ENCODE peak calls at places on chromosome 15, in eight cellular contexts. One of them, this sample, is unnamed. For H3K4me1, the result is how much of the 10 kb centered on the place peaks cover.

GRCh38 chr15:60582370-60583036 is 103.6 kb upstream of the ICE2 start:
- DNase-seq in tibial nerve: no peak
- DNase-seq in heart left ventricle: no peak
- DNase-seq in fibroblast of lung: no peak
- DNase-seq in CD4-positive, CD25-positive, alpha-beta regulatory T cell: peak
- DNase-seq in ovary: no peak
- DNase-seq in tibial artery: no peak
- DNase-seq in left ventricle myocardium inferior: no peak
- DNase-seq in this sample: no peak

GRCh38 chr15:93382196-93382820 is 293.3 kb upstream of the RGMA start:
- DNase-seq in tibial nerve: no peak
- DNase-seq in heart left ventricle: no peak
- DNase-seq in fibroblast of lung: no peak
- DNase-seq in CD4-positive, CD25-positive, alpha-beta regulatory T cell: no peak
- DNase-seq in ovary: no peak
- DNase-seq in tibial artery: no peak
- DNase-seq in left ventricle myocardium inferior: no peak
- DNase-seq in this sample: no peak

GRCh38 chr15:95563634-95564033 is 766.9 kb upstream of the NR2F2 start:
- DNase-seq in tibial nerve: no peak
- DNase-seq in heart left ventricle: no peak
- DNase-seq in fibroblast of lung: no peak
- DNase-seq in CD4-positive, CD25-positive, alpha-beta regulatory T cell: no peak
- DNase-seq in ovary: no peak
- DNase-seq in tibial artery: no peak
- DNase-seq in left ventricle myocardium inferior: no peak
- DNase-seq in this sample: no peak

GRCh38 chr15:98428253-98428989 is 219.9 kb upstream of the IGF1R start:
- DNase-seq in tibial nerve: peak
- DNase-seq in heart left ventricle: peak
- DNase-seq in fibroblast of lung: peak
- DNase-seq in CD4-positive, CD25-positive, alpha-beta regulatory T cell: peak
- DNase-seq in ovary: peak
- DNase-seq in tibial artery: peak
- DNase-seq in left ventricle myocardium inferior: peak
- DNase-seq in this sample: peak

GRCh38 chr15:69980311-69981059 is 117.2 kb downstream of the TLE3 start:
- DNase-seq in tibial nerve: no peak
- DNase-seq in heart left ventricle: no peak
- DNase-seq in fibroblast of lung: no peak
- DNase-seq in CD4-positive, CD25-positive, alpha-beta regulatory T cell: no peak
- DNase-seq in ovary: no peak
- DNase-seq in tibial artery: no peak
- DNase-seq in left ventricle myocardium inferior: no peak
- DNase-seq in this sample: no peak

GRCh38 chr15:89768071-89768500 is 8.0 kb upstream of the MESP2 start:
- DNase-seq in tibial nerve: peak
- DNase-seq in heart left ventricle: no peak
- DNase-seq in fibroblast of lung: no peak
- DNase-seq in CD4-positive, CD25-positive, alpha-beta regulatory T cell: no peak
- DNase-seq in ovary: no peak
- DNase-seq in tibial artery: no peak
- DNase-seq in left ventricle myocardium inferior: no peak
- DNase-seq in this sample: no peak

GRCh38 chr15:89781891-89782618 is 5.9 kb downstream of the MESP2 start:
- DNase-seq in tibial nerve: no peak
- DNase-seq in heart left ventricle: no peak
- DNase-seq in fibroblast of lung: peak
- DNase-seq in CD4-positive, CD25-positive, alpha-beta regulatory T cell: no peak
- DNase-seq in ovary: no peak
- DNase-seq in tibial artery: no peak
- DNase-seq in left ventricle myocardium inferior: no peak
- DNase-seq in this sample: no peak

GRCh38 chr15:33644319-33644718 is 324.0 kb upstream of the CHRM5 start:
- DNase-seq in tibial nerve: no peak
- DNase-seq in heart left ventricle: no peak
- DNase-seq in fibroblast of lung: no peak
- DNase-seq in CD4-positive, CD25-positive, alpha-beta regulatory T cell: no peak
- DNase-seq in ovary: no peak
- DNase-seq in tibial artery: no peak
- DNase-seq in left ventricle myocardium inferior: no peak
- DNase-seq in this sample: no peak

GRCh38 chr15:31153531-31153930 is 52.0 kb upstream of the TRPM1 start:
- DNase-seq in tibial nerve: no peak
- DNase-seq in heart left ventricle: no peak
- DNase-seq in fibroblast of lung: no peak
- DNase-seq in CD4-positive, CD25-positive, alpha-beta regulatory T cell: no peak
- DNase-seq in ovary: no peak
- DNase-seq in tibial artery: no peak
- DNase-seq in left ventricle myocardium inferior: no peak
- DNase-seq in this sample: no peak

GRCh38 chr15:23570466-23570865 is 5.0 kb downstream of the MKRN3 start:
- DNase-seq in tibial nerve: no peak
- DNase-seq in heart left ventricle: no peak
- DNase-seq in fibroblast of lung: peak
- DNase-seq in CD4-positive, CD25-positive, alpha-beta regulatory T cell: no peak
- DNase-seq in ovary: no peak
- DNase-seq in tibial artery: no peak
- DNase-seq in left ventricle myocardium inferior: no peak
- DNase-seq in this sample: no peak

GRCh38 chr15:62348119-62348518 is 183.0 kb upstream of the C2CD4B start:
- DNase-seq in tibial nerve: no peak
- DNase-seq in heart left ventricle: no peak
- DNase-seq in fibroblast of lung: no peak
- DNase-seq in CD4-positive, CD25-positive, alpha-beta regulatory T cell: no peak
- DNase-seq in ovary: no peak
- DNase-seq in tibial artery: no peak
- DNase-seq in left ventricle myocardium inferior: no peak
- DNase-seq in this sample: no peak

GRCh38 chr15:75904241-75904631 is 558 bp downstream of the FBXO22 start:
- DNase-seq in tibial nerve: no peak
- DNase-seq in heart left ventricle: no peak
- DNase-seq in fibroblast of lung: peak
- DNase-seq in CD4-positive, CD25-positive, alpha-beta regulatory T cell: no peak
- DNase-seq in ovary: peak
- DNase-seq in tibial artery: no peak
- DNase-seq in left ventricle myocardium inferior: no peak
- DNase-seq in this sample: no peak

GRCh38 chr15:92082217-92082843 is 228.8 kb downstream of the SLCO3A1 start:
- DNase-seq in tibial nerve: peak
- DNase-seq in heart left ventricle: peak
- DNase-seq in fibroblast of lung: peak
- DNase-seq in CD4-positive, CD25-positive, alpha-beta regulatory T cell: peak
- DNase-seq in ovary: peak
- DNase-seq in tibial artery: no peak
- DNase-seq in left ventricle myocardium inferior: peak
- DNase-seq in this sample: no peak

GRCh38 chr15:42134617-42135243 is 21.7 kb downstream of the PLA2G4F start:
- DNase-seq in tibial nerve: no peak
- DNase-seq in heart left ventricle: no peak
- DNase-seq in fibroblast of lung: no peak
- DNase-seq in CD4-positive, CD25-positive, alpha-beta regulatory T cell: no peak
- DNase-seq in ovary: no peak
- DNase-seq in tibial artery: no peak
- DNase-seq in left ventricle myocardium inferior: no peak
- DNase-seq in this sample: no peak

GRCh38 chr15:90934256-90934948 is 683 bp upstream of the UNC45A start:
- DNase-seq in tibial nerve: peak
- DNase-seq in heart left ventricle: peak
- DNase-seq in fibroblast of lung: peak
- DNase-seq in CD4-positive, CD25-positive, alpha-beta regulatory T cell: peak
- DNase-seq in ovary: peak
- DNase-seq in tibial artery: peak
- DNase-seq in left ventricle myocardium inferior: peak
- DNase-seq in this sample: peak

GRCh38 chr15:92970656-92971055 is 70.5 kb downstream of the CHD2 start:
- DNase-seq in tibial nerve: no peak
- DNase-seq in heart left ventricle: no peak
- DNase-seq in fibroblast of lung: peak
- DNase-seq in CD4-positive, CD25-positive, alpha-beta regulatory T cell: no peak
- DNase-seq in ovary: no peak
- DNase-seq in tibial artery: no peak
- DNase-seq in left ventricle myocardium inferior: no peak
- DNase-seq in this sample: no peak

GRCh38 chr15:23538657-23539056 is 26.8 kb upstream of the MKRN3 start:
- DNase-seq in tibial nerve: no peak
- DNase-seq in heart left ventricle: no peak
- DNase-seq in fibroblast of lung: no peak
- DNase-seq in CD4-positive, CD25-positive, alpha-beta regulatory T cell: no peak
- DNase-seq in ovary: no peak
- DNase-seq in tibial artery: no peak
- DNase-seq in left ventricle myocardium inferior: no peak
- DNase-seq in this sample: no peak

GRCh38 chr15:66483131-66483566 is 14.4 kb downstream of the SNAPC5 start:
- DNase-seq in tibial nerve: no peak
- DNase-seq in heart left ventricle: no peak
- DNase-seq in fibroblast of lung: peak
- DNase-seq in CD4-positive, CD25-positive, alpha-beta regulatory T cell: no peak
- DNase-seq in ovary: no peak
- DNase-seq in tibial artery: no peak
- DNase-seq in left ventricle myocardium inferior: no peak
- DNase-seq in this sample: no peak

GRCh38 chr15:64859226-64859625 is 17.5 kb downstream of the PLEKHO2 start:
- DNase-seq in tibial nerve: no peak
- DNase-seq in heart left ventricle: no peak
- DNase-seq in fibroblast of lung: no peak
- DNase-seq in CD4-positive, CD25-positive, alpha-beta regulatory T cell: no peak
- DNase-seq in ovary: no peak
- DNase-seq in tibial artery: no peak
- DNase-seq in left ventricle myocardium inferior: no peak
- DNase-seq in this sample: no peak
- H3K4me1 ChIP-seq in tibial nerve: half or more
- H3K4me1 ChIP-seq in heart left ventricle: half or more
- H3K4me1 ChIP-seq in fibroblast of lung: half or more
- H3K4me1 ChIP-seq in CD4-positive, CD25-positive, alpha-beta regulatory T cell: under half
- H3K4me1 ChIP-seq in ovary: under half
- H3K4me1 ChIP-seq in tibial artery: under half
- H3K4me1 ChIP-seq in left ventricle myocardium inferior: half or more
- H3K4me1 ChIP-seq in this sample: under half

DNA sequence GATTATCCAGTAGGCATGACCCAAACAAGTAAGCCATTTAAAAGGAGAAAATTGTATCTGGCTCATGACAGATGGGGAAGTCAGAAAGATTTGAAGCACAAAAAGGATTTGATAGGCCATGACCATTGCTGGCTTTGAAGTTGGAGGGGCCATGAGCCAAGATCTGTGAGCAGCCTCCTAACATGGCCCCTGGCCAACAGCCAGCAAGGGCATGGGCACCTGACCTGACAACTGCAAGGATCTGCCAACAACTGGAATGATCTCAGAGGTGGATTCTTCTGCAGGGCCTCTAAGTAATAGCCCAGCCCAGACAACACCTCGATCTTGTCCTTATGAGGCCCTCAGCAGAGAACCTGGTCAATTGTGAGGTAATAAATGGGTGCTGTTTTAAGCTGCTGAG is 93.0 kb downstream of the ARNT2 start:
- DNase-seq in tibial nerve: no peak
- DNase-seq in heart left ventricle: no peak
- DNase-seq in fibroblast of lung: no peak
- DNase-seq in CD4-positive, CD25-positive, alpha-beta regulatory T cell: no peak
- DNase-seq in ovary: no peak
- DNase-seq in tibial artery: no peak
- DNase-seq in left ventricle myocardium inferior: no peak
- DNase-seq in this sample: no peak
- H3K27ac ChIP-seq in tibial nerve: no peak
- H3K27ac ChIP-seq in heart left ventricle: no peak
- H3K27ac ChIP-seq in fibroblast of lung: no peak
- H3K27ac ChIP-seq in CD4-positive, CD25-positive, alpha-beta regulatory T cell: no peak
- H3K27ac ChIP-seq in ovary: no peak
- H3K27ac ChIP-seq in tibial artery: no peak
- H3K27ac ChIP-seq in left ventricle myocardium inferior: no peak
- H3K27ac ChIP-seq in this sample: no peak

GRCh38 chr15:27623560-27624305 is 475.4 kb downstream of the OCA2 start:
- DNase-seq in tibial nerve: no peak
- DNase-seq in heart left ventricle: no peak
- DNase-seq in fibroblast of lung: no peak
- DNase-seq in CD4-positive, CD25-positive, alpha-beta regulatory T cell: no peak
- DNase-seq in ovary: no peak
- DNase-seq in tibial artery: no peak
- DNase-seq in left ventricle myocardium inferior: no peak
- DNase-seq in this sample: no peak

GRCh38 chr15:27617013-27617412 is 482.1 kb downstream of the OCA2 start:
- DNase-seq in tibial nerve: no peak
- DNase-seq in heart left ventricle: no peak
- DNase-seq in fibroblast of lung: no peak
- DNase-seq in CD4-positive, CD25-positive, alpha-beta regulatory T cell: no peak
- DNase-seq in ovary: no peak
- DNase-seq in tibial artery: no peak
- DNase-seq in left ventricle myocardium inferior: no peak
- DNase-seq in this sample: no peak

GRCh38 chr15:27623149-27623548 is 476.0 kb downstream of the OCA2 start:
- DNase-seq in tibial nerve: no peak
- DNase-seq in heart left ventricle: no peak
- DNase-seq in fibroblast of lung: no peak
- DNase-seq in CD4-positive, CD25-positive, alpha-beta regulatory T cell: no peak
- DNase-seq in ovary: no peak
- DNase-seq in tibial artery: no peak
- DNase-seq in left ventricle myocardium inferior: no peak
- DNase-seq in this sample: no peak

GRCh38 chr15:27619204-27619603 is 479.9 kb downstream of the OCA2 start:
- DNase-seq in tibial nerve: no peak
- DNase-seq in heart left ventricle: no peak
- DNase-seq in fibroblast of lung: no peak
- DNase-seq in CD4-positive, CD25-positive, alpha-beta regulatory T cell: no peak
- DNase-seq in ovary: no peak
- DNase-seq in tibial artery: no peak
- DNase-seq in left ventricle myocardium inferior: no peak
- DNase-seq in this sample: no peak
- H3K4me1 ChIP-seq in tibial nerve: under half
- H3K4me1 ChIP-seq in heart left ventricle: under half
- H3K4me1 ChIP-seq in fibroblast of lung: under half
- H3K4me1 ChIP-seq in CD4-positive, CD25-positive, alpha-beta regulatory T cell: under half
- H3K4me1 ChIP-seq in ovary: under half
- H3K4me1 ChIP-seq in tibial artery: under half
- H3K4me1 ChIP-seq in left ventricle myocardium inferior: under half
- H3K4me1 ChIP-seq in this sample: under half

GRCh38 chr15:77737238-77738037 is 104.7 kb upstream of the LINGO1 start:
- DNase-seq in tibial nerve: no peak
- DNase-seq in heart left ventricle: no peak
- DNase-seq in fibroblast of lung: no peak
- DNase-seq in CD4-positive, CD25-positive, alpha-beta regulatory T cell: no peak
- DNase-seq in ovary: no peak
- DNase-seq in tibial artery: no peak
- DNase-seq in left ventricle myocardium inferior: no peak
- DNase-seq in this sample: no peak

GRCh38 chr15:77733579-77734300 is 101.0 kb upstream of the LINGO1 start:
- DNase-seq in tibial nerve: no peak
- DNase-seq in heart left ventricle: no peak
- DNase-seq in fibroblast of lung: no peak
- DNase-seq in CD4-positive, CD25-positive, alpha-beta regulatory T cell: no peak
- DNase-seq in ovary: no peak
- DNase-seq in tibial artery: no peak
- DNase-seq in left ventricle myocardium inferior: no peak
- DNase-seq in this sample: no peak

GRCh38 chr15:77731945-77732344 is 99.2 kb upstream of the LINGO1 start:
- DNase-seq in tibial nerve: no peak
- DNase-seq in heart left ventricle: no peak
- DNase-seq in fibroblast of lung: no peak
- DNase-seq in CD4-positive, CD25-positive, alpha-beta regulatory T cell: no peak
- DNase-seq in ovary: no peak
- DNase-seq in tibial artery: no peak
- DNase-seq in left ventricle myocardium inferior: no peak
- DNase-seq in this sample: no peak

GRCh38 chr15:77732514-77733335 is 100.0 kb upstream of the LINGO1 start:
- DNase-seq in tibial nerve: no peak
- DNase-seq in heart left ventricle: no peak
- DNase-seq in fibroblast of lung: no peak
- DNase-seq in CD4-positive, CD25-positive, alpha-beta regulatory T cell: no peak
- DNase-seq in ovary: no peak
- DNase-seq in tibial artery: no peak
- DNase-seq in left ventricle myocardium inferior: no peak
- DNase-seq in this sample: no peak

GRCh38 chr15:77734306-77734705 is 101.6 kb upstream of the LINGO1 start:
- DNase-seq in tibial nerve: no peak
- DNase-seq in heart left ventricle: no peak
- DNase-seq in fibroblast of lung: no peak
- DNase-seq in CD4-positive, CD25-positive, alpha-beta regulatory T cell: no peak
- DNase-seq in ovary: no peak
- DNase-seq in tibial artery: no peak
- DNase-seq in left ventricle myocardium inferior: no peak
- DNase-seq in this sample: no peak
- H3K27ac ChIP-seq in tibial nerve: no peak
- H3K27ac ChIP-seq in heart left ventricle: no peak
- H3K27ac ChIP-seq in fibroblast of lung: no peak
- H3K27ac ChIP-seq in CD4-positive, CD25-positive, alpha-beta regulatory T cell: no peak
- H3K27ac ChIP-seq in ovary: no peak
- H3K27ac ChIP-seq in tibial artery: no peak
- H3K27ac ChIP-seq in left ventricle myocardium inferior: no peak
- H3K27ac ChIP-seq in this sample: no peak